ENCODE peak calls at places on chromosomes 12 and 14, in five cellular contexts. F, N, S, G and C are unnamed samples.

GRCh38 chr14:81192594-81192993 is 28.2 kb downstream of the GTF2A1 start:
- DNase-seq in F (no peak), N (no peak), S (no peak), G (no peak), C (no peak)

GRCh38 chr12:42729532-42729895 is 140.0 kb upstream of the PRICKLE1 start:
- DNase-seq in F (peak; percentile 93), N (no peak), S (peak; percentile 47), G (no peak), C (no peak)

GRCh38 chr12:104687823-104688573 is 231.2 kb downstream of the CHST11 start:
- DNase-seq in F (no peak), N (no peak), S (no peak), G (no peak), C (no peak)

GRCh38 chr12:8819676-8819980 is 2.8 kb upstream of the A2ML1 start:
- DNase-seq in F (peak; percentile 35), N (no peak), S (no peak), G (no peak), C (no peak)

GRCh38 chr12:132116709-132117557 is 27.2 kb downstream of the DDX51 start:
- DNase-seq in F (no peak), N (no peak), S (no peak), G (no peak), C (no peak)

GRCh38 chr12:108394196-108394595 is 55.1 kb upstream of the CMKLR1 start:
- DNase-seq in F (no peak), N (no peak), S (peak; percentile 13), G (peak; percentile 70), C (no peak)

GRCh38 chr14:75198291-75198933 is 22.0 kb upstream of the TMED10 start:
- DNase-seq in F (no peak), N (no peak), S (peak; percentile 71), G (peak; percentile 81), C (no peak)

GRCh38 chr12:84643993-84644392 is 268.6 kb downstream of the SLC6A15 start:
- DNase-seq in F (no peak), N (no peak), S (no peak), G (no peak), C (no peak)

GRCh38 chr12:25054783-25055144 is 105.9 kb upstream of the BCAT1 start:
- DNase-seq in F (no peak), N (no peak), S (no peak), G (no peak), C (no peak)

GRCh38 chr12:105523164-105524057 is 192.9 kb downstream of the C12orf75 start:
- DNase-seq in F (peak; percentile 73), N (no peak), S (peak; percentile 2), G (peak; percentile 91), C (peak; percentile 82)

GRCh38 chr14:96805906-96806305 is 8.7 kb downstream of the VRK1 start:
- DNase-seq in F (no peak), N (no peak), S (peak; percentile 7), G (peak; percentile 48), C (no peak)

GRCh38 chr14:54781080-54781479 is 121.5 kb downstream of the GCH1 start:
- DNase-seq in F (no peak), N (no peak), S (no peak), G (no peak), C (no peak)

GRCh38 chr12:8697120-8697475 is 693 bp upstream of the RIMKLB start:
- DNase-seq in F (peak; percentile 61), N (no peak), S (peak; percentile 46), G (no peak), C (no peak)

GRCh38 chr12:990308-990648 is 745 bp upstream of the ERC1 start:
- DNase-seq in F (peak; percentile 58), N (no peak), S (peak; percentile 59), G (peak; percentile 78), C (peak; percentile 70)

GRCh38 chr12:132342322-132342721 is 12.9 kb upstream of the GALNT9 start:
- DNase-seq in F (no peak), N (no peak), S (no peak), G (no peak), C (no peak)

GRCh38 chr14:45377201-45377600 is 124.2 kb upstream of the MIS18BP1 start:
- DNase-seq in F (no peak), N (no peak), S (no peak), G (no peak), C (no peak)

GRCh38 chr14:98606816-98607215 is 665.2 kb downstream of the BCL11B start:
- DNase-seq in F (no peak), N (no peak), S (no peak), G (no peak), C (no peak)

GRCh38 chr14:95134304-95134933 is 22.9 kb downstream of the DICER1 start:
- DNase-seq in F (peak; percentile 58), N (no peak), S (no peak), G (no peak), C (no peak)

GRCh38 chr12:123268850-123269249 is 2.8 kb downstream of the CDK2AP1 start:
- DNase-seq in F (no peak), N (no peak), S (no peak), G (no peak), C (no peak)

GRCh38 chr12:74537126-74537706 is 419 bp upstream of the ATXN7L3B start:
- DNase-seq in F (peak; percentile 62), N (no peak), S (peak; percentile 35), G (no peak), C (no peak)

GRCh38 chr12:93376436-93377251 is 1.1 kb upstream of the NUDT4 start:
- DNase-seq in F (peak; percentile 31), N (no peak), S (peak; percentile 71), G (peak; percentile 51), C (peak; percentile 65)

GRCh38 chr12:92519284-92519683 is 183.5 kb upstream of the PLEKHG7 start:
- DNase-seq in F (no peak), N (no peak), S (no peak), G (no peak), C (no peak)

GRCh38 chr14:55610717-55611370 is 30.8 kb downstream of the KTN1 start:
- DNase-seq in F (no peak), N (no peak), S (no peak), G (no peak), C (no peak)

GRCh38 chr14:103404920-103405319 is 19.7 kb downstream of the MARK3 start:
- DNase-seq in F (peak; percentile 98), N (no peak), S (no peak), G (peak; percentile 58), C (no peak)

GRCh38 chr14:103330536-103330935 is 3.5 kb upstream of the EIF5 start:
- DNase-seq in F (no peak), N (no peak), S (no peak), G (no peak), C (no peak)

GRCh38 chr12:116319851-116320621 is 42.5 kb upstream of the MED13L start:
- DNase-seq in F (peak; percentile 88), N (no peak), S (peak; percentile 69), G (peak; percentile 71), C (peak; percentile 81)